ENCODE peak calls at places on chromosomes 1 and 21, in five cellular contexts. K is choroid plexus epithelial cell, C is Peyer's patch, I is fibroblast of the aortic adventitia, P is cardiac fibroblast. W is an unnamed sample.

GRCh38 chr1:47772281-47772680 is 224.9 kb downstream of the TRABD2B start:
- DNase-seq in K (no peak), C (no peak), I (no peak), P (no peak), W (no peak)

GRCh38 chr1:44670751-44671640 is 3.3 kb downstream of the TMEM53 start:
- DNase-seq in K (no peak), C (peak), I (no peak), P (no peak), W (no peak)

GRCh38 chr1:246753670-246754535 is 29.7 kb downstream of the SCCPDH start:
- DNase-seq in K (peak), C (peak), I (peak), P (peak), W (peak)

GRCh38 chr21:26572668-26573381 is at the start of gene CYYR1:
- DNase-seq in K (peak), C (no peak), I (no peak), P (no peak), W (no peak)

GRCh38 chr1:111182052-111182451 is 18.4 kb downstream of the DENND2D start:
- DNase-seq in K (no peak), C (no peak), I (no peak), P (no peak), W (no peak)

GRCh38 chr1:178918328-178918727 is 47.5 kb upstream of the ANGPTL1 start:
- DNase-seq in K (no peak), C (no peak), I (no peak), P (no peak), W (no peak)

GRCh38 chr21:36420571-36421339 is 35.6 kb downstream of the CHAF1B start:
- DNase-seq in K (no peak), C (no peak), I (no peak), P (no peak), W (no peak)

GRCh38 chr1:67716800-67717199 is 31.8 kb downstream of the GADD45A start:
- DNase-seq in K (peak), C (peak), I (peak), P (peak), W (peak)

GRCh38 chr1:245409341-245410195 is 254.8 kb downstream of the KIF26B start:
- DNase-seq in K (no peak), C (peak), I (no peak), P (no peak), W (no peak)

GRCh38 chr1:22387888-22388564 is 63.6 kb upstream of the ZBTB40 start:
- DNase-seq in K (peak), C (no peak), I (peak), P (peak), W (peak)

GRCh38 chr1:29753771-29754607 is 517.7 kb downstream of the PTPRU start:
- DNase-seq in K (no peak), C (peak), I (no peak), P (no peak), W (no peak)

GRCh38 chr21:29697555-29698193 is 242.1 kb downstream of the GRIK1 start:
- DNase-seq in K (peak), C (no peak), I (peak), P (no peak), W (peak)

GRCh38 chr1:235673981-235674380 is 24.4 kb upstream of the GNG4 start:
- DNase-seq in K (no peak), C (no peak), I (no peak), P (no peak), W (no peak)

GRCh38 chr1:200040516-200041138 is 13.1 kb downstream of the NR5A2 start:
- DNase-seq in K (peak), C (peak), I (no peak), P (peak), W (peak)

GRCh38 chr1:57672741-57673140 is 248.9 kb upstream of the DAB1 start:
- DNase-seq in K (no peak), C (no peak), I (no peak), P (no peak), W (no peak)

GRCh38 chr1:53325326-53326087 is 2.4 kb downstream of the LRP8 start:
- DNase-seq in K (no peak), C (no peak), I (no peak), P (no peak), W (no peak)

GRCh38 chr1:246001821-246002220 is 505.3 kb downstream of the SMYD3 start:
- DNase-seq in K (peak), C (no peak), I (peak), P (peak), W (no peak)

GRCh38 chr1:168470821-168471473 is 72.8 kb downstream of the XCL2 start:
- DNase-seq in K (peak), C (no peak), I (peak), P (peak), W (peak)

GRCh38 chr21:44420416-44421205 is 34.7 kb upstream of the LRRC3 start:
- DNase-seq in K (no peak), C (peak), I (no peak), P (no peak), W (no peak)

GRCh38 chr1:59990470-59990869 is 63.9 kb upstream of the CYP2J2 start:
- DNase-seq in K (no peak), C (no peak), I (no peak), P (no peak), W (no peak)

GRCh38 chr1:241888232-241888631 is 40.2 kb downstream of the EXO1 start:
- DNase-seq in K (peak), C (no peak), I (peak), P (peak), W (no peak)

GRCh38 chr1:119808491-119808890 is 2.8 kb downstream of the REG4 start:
- DNase-seq in K (no peak), C (no peak), I (peak), P (no peak), W (no peak)

GRCh38 chr1:246117066-246117791 is 389.9 kb downstream of the SMYD3 start:
- DNase-seq in K (peak), C (peak), I (peak), P (peak), W (peak)

GRCh38 chr1:167090289-167090942 is at the start of gene GPA33:
- DNase-seq in K (no peak), C (peak), I (no peak), P (no peak), W (no peak)

GRCh38 chr21:43318368-43318767 is 108.6 kb downstream of the SIK1 start:
- DNase-seq in K (no peak), C (no peak), I (no peak), P (no peak), W (no peak)

GRCh38 chr21:36470294-36470693 is 9.6 kb downstream of the CLDN14 start:
- DNase-seq in K (peak), C (no peak), I (no peak), P (no peak), W (no peak)

GRCh38 chr1:2070016-2070415 is 19.8 kb downstream of the PRKCZ start:
- DNase-seq in K (no peak), C (no peak), I (no peak), P (no peak), W (no peak)

GRCh38 chr1:58116284-58116683 is 430.2 kb downstream of the OMA1 start:
- DNase-seq in K (no peak), C (no peak), I (no peak), P (no peak), W (no peak)

GRCh38 chr21:42235593-42235992 is 16.7 kb downstream of the ABCG1 start:
- DNase-seq in K (no peak), C (no peak), I (no peak), P (no peak), W (no peak)

DNA sequence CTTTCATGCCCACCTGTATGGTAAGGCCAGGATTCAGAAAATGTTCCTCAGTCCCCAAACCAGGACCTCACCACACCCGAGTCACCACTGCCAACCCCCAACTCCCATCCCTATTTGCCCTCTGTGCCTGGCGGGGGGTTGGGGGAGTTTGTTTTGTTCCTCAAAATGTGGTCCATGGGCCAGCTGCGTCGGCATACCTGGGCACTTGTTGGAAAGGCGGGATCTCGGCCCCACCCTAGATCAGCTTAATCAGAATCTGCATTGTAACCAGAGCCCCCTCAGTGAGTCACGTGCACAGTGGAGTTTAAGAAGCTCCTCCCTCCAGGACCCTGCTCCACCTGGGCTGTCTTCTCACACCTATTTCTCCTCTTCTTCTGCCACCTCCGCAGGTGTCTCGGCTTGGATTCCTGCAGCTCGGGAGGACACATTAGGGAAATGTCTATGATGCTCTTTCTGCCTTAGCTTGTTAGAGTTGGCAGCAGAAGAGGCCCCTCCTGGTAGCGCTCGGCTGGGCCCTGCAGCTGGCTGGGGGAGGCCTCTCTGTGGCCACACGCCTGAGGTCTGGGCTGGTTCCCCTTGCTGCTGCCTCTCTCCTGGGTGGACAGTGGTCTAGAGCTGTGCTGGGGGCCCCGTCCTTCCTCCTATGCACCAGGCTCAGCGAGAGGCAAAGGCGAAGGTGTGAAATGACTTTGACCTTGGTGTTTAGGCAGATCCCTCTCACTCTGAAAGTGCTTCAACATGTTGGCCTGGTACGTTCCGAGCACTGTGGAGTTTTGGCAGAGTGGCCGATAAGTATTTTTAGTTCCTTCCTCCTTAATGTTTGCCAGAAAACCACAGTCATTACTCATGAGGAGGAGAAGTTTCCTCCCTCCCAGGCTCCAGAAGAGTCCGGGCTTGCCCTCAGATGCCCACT is 41.8 kb upstream of the CAMTA1 start:
- DNase-seq in K (peak), C (no peak), I (peak), P (peak), W (peak)
- H3K4me3 ChIP-seq in K (no peak), C (no peak), I (peak), P (no peak), W (no peak)

GRCh38 chr21:31920275-31920674 is 47.5 kb downstream of the HUNK start:
- DNase-seq in K (no peak), C (no peak), I (no peak), P (no peak), W (no peak)

GRCh38 chr21:31915566-31915965 is 42.7 kb downstream of the HUNK start:
- DNase-seq in K (no peak), C (no peak), I (no peak), P (no peak), W (no peak)

GRCh38 chr21:31921079-31921478 is 48.3 kb downstream of the HUNK start:
- DNase-seq in K (no peak), C (no peak), I (no peak), P (no peak), W (no peak)

GRCh38 chr21:31917108-31917507 is 44.3 kb downstream of the HUNK start:
- DNase-seq in K (no peak), C (no peak), I (no peak), P (no peak), W (no peak)

GRCh38 chr21:31918250-31918775 is 45.5 kb downstream of the HUNK start:
- DNase-seq in K (no peak), C (no peak), I (no peak), P (no peak), W (no peak)
- TF ChIP-seq CTCF in K (no peak), C (no peak), I (peak), P (no peak), W (no peak)

GRCh38 chr1:229148041-229148671 is 122.8 kb upstream of the RAB4A start:
- DNase-seq in K (peak), C (peak), I (no peak), P (peak), W (peak)
- H3K4me3 ChIP-seq in K (no peak), C (no peak), I (no peak), P (no peak), W (no peak)

DNA sequence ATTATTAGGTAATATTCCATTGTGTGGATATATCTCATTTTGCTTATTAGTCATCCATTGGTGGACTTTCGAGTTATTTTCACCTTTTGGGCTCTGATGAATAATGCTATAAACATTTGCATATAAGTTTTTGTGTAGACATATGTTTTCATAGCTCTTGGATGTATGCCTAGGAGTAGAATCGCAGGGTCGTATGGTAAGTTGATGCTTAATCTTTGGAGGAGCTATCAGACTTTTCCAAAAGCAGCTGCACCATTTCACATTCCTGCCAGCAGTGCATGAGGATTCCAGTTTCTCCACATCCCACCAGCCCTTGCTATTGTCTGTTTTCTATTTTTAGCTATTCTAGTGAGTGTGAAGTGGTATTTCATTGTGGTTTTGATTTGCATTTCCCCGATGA is 120.3 kb upstream of the TMEM51 start:
- DNase-seq in K (peak), C (no peak), I (peak), P (peak), W (peak)
- TF ChIP-seq CTCF in K (peak), C (no peak), I (peak), P (peak), W (peak)

GRCh38 chr1:8061210-8061609 is 35.1 kb upstream of the ERRFI1 start:
- DNase-seq in K (peak), C (no peak), I (peak), P (peak), W (peak)
- H3K4me3 ChIP-seq in K (no peak), C (no peak), I (no peak), P (no peak), W (no peak)

GRCh38 chr1:91502882-91503184 is 2.2 kb downstream of the CDC7 start:
- DNase-seq in K (peak), C (no peak), I (peak), P (peak), W (peak)
- TF ChIP-seq CTCF in K (peak), C (no peak), I (peak), P (peak), W (peak)

W was measured in fibroblast of pulmonary artery.